ENCODE peak calls at places on chromosomes 11 and 22, in four cellular contexts. U is GM12878, E is H1, X is K562. R is an unnamed sample.

GRCh38 chr11:15927866-15928217 is 428.5 kb downstream of the SOX6 start:
- DNase-seq in E (no peak), X (no peak), U (no peak), R (no peak)

GRCh38 chr11:131025020-131025419 is 108.7 kb upstream of the SNX19 start:
- DNase-seq in X (no peak), U (no peak), E (no peak), R (peak)

GRCh38 chr11:116893906-116894305 is 56.5 kb upstream of the APOA1 start:
- DNase-seq in X (no peak), E (no peak), U (no peak), R (no peak)

GRCh38 chr11:108543316-108543955 is 45.3 kb upstream of the POGLUT3 start:
- DNase-seq in E (no peak), U (no peak), X (no peak), R (no peak)

GRCh38 chr22:23909258-23909898 is 15.2 kb downstream of the MIF start:
- DNase-seq in U (no peak), X (no peak), E (no peak), R (no peak)

GRCh38 chr11:102832612-102833011 is 10.8 kb downstream of the MMP3 start:
- DNase-seq in U (no peak), E (no peak), X (no peak), R (no peak)

GRCh38 chr11:75635009-75635909 is 33.6 kb downstream of the MAP6 start:
- DNase-seq in U (no peak), E (no peak), X (no peak), R (no peak)

GRCh38 chr22:38036392-38037062 is 20.7 kb upstream of the PICK1 start:
- DNase-seq in U (no peak), X (no peak), E (no peak), R (no peak)

GRCh38 chr11:19973136-19973635 is 187.1 kb downstream of the DBX1 start:
- DNase-seq in E (no peak), X (no peak), U (no peak), R (no peak)

GRCh38 chr11:130815074-130815802 is 101.0 kb downstream of the SNX19 start:
- DNase-seq in X (no peak), E (no peak), U (no peak), R (no peak)

GRCh38 chr11:59062602-59063529 is 23.2 kb upstream of the GLYATL1B start:
- DNase-seq in U (no peak), X (no peak), E (no peak), R (peak)

GRCh38 chr11:22466809-22467208 is 128.6 kb downstream of the SLC17A6 start:
- DNase-seq in X (no peak), E (no peak), U (no peak), R (no peak)

GRCh38 chr11:437228-437870 is 4.5 kb downstream of the ANO9 start:
- DNase-seq in U (no peak), E (no peak), X (no peak), R (no peak)

DNA sequence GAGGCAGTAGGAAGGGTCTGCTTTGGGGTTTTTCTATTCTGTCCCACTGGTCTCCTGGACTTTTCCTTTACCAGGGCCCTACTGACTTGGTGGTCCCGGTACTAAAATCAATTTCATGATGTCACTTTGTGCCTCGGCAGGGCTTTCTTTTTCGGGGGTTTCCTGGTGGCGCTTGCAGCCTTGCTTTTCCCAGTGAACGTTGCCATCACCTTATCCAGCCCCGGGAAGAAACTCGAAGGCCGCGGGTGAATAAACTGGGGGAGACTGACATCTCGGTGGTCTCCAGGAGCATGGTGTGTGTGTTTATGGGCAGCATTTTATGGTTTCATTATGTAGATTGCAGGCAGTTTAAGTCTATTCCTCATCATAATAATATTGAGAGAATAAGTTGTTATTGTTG is 84.4 kb downstream of the KCNQ1 start:
- DNase-seq in E (no peak), X (no peak), U (no peak), R (no peak)
- TF ChIP-seq NRF1 in E (no peak), X (no peak), U (no peak), R (no peak)

GRCh38 chr22:45061332-45061731 is 51.5 kb upstream of the PHF21B start:
- DNase-seq in E (no peak), U (no peak), X (no peak), R (no peak)

GRCh38 chr22:45067731-45068130 is 57.9 kb upstream of the PHF21B start:
- DNase-seq in X (no peak), E (no peak), U (no peak), R (no peak)

GRCh38 chr22:45059296-45059695 is 49.5 kb upstream of the PHF21B start:
- DNase-seq in U (no peak), E (no peak), X (no peak), R (no peak)

GRCh38 chr22:45065726-45066125 is 55.9 kb upstream of the PHF21B start:
- DNase-seq in E (no peak), U (no peak), X (no peak), R (no peak)

DNA sequence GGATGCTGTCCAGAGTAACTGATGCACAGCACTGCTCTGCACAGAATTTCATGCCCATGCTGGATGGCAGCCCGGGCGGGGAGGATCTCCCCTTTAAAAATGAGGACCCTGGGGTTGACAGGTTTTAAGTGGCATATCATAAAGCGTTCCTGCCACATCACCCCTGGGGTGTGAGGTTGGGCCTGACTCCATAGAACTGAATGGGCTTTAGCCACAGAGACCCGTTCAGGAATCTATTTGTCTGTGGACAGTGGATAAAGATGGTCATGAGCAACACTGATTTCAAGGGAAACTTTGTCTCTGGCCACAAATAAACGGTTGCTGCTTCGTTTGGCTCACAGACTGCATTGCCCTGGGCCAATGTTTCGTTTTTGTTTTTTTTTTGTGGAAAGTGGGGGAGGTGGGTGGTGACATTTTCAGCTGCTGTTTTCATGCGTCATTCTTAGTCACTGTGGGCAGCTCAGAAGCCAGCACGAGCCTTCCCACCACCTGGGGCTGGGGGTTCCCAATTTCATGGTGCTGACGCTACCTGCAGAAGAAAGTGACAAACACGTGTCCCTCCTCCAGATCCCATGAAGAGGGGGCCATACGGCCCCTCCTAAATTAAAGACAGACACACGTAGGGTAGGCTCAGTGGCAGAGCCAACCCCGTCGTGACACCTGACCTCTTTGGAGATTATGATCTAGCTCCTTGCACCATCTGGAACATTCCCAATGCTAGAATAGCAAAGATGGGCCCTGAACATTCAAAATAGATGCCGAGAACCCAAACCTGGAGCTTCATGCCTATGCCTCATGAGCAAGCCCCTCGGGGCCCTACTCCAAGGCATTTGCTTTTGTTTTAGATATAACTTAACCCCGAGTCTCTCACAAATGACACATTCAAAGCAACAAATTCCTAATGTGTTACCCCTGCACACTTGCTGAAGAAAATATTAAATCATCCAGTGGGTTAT is 54.8 kb upstream of the PHF21B start:
- DNase-seq in X (no peak), E (no peak), U (peak), R (no peak)
- TF ChIP-seq NRF1 in X (no peak), E (no peak), U (no peak), R (no peak)

DNA sequence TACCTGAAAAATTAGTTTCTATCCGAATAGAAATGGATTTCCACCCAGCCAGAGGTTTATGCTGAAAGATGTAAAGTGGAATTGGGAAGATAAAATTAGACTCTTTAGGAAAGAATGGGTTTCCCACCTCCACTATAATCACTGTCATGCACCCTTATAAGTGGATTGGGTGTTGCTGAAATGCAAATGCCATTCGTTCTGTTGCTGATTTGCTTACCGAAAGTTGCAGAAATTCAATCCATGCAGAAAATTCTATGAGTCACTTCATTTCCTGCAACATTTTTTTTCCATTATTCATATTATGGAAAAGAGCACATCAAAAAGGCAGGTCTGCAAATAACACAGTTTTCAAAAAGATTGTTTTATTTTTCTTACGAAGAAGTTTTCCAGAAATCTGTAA is 65.6 kb downstream of the LDLRAD3 start:
- DNase-seq in X (no peak), E (no peak), U (no peak), R (no peak)
- TF ChIP-seq NRF1 in X (no peak), E (no peak), U (no peak), R (no peak)

DNA sequence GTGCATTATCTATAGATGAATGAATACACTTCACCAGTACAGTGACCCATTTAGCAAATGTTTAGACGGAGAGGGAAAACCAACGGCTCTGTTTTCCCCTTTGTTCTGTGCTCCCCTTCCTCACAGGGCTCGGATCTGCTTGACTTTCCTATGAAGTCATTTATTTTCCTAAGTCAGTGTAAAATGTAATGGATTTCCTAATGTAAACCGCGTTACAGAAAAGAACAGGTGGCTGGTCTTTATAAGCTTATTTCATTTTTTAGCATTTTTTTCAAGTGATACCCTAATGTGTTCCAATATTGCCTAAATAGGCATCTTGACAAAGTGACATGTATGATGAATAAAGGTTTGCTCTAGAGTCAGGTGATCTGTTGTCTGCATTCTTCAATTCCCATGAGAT is 207.5 kb downstream of the PGR start:
- DNase-seq in X (no peak), E (no peak), U (no peak), R (no peak)
- TF ChIP-seq NRF1 in X (no peak), E (no peak), U (no peak), R (no peak)